ENCODE peak calls at places on chromosome 13, in seven cellular contexts. A is lung microvascular endothelial cell; Z is stimulated activated CD4-positive, alpha-beta T cell treated with anti-CD3 and anti-CD28 coated beads, Interleukin-15, amount 100 ng/mL, for 1 hour; M is activated CD4-positive, CD25-positive, alpha-beta regulatory T cell; S is amniotic stem cell; I is NCI-H446; P is AG09319. E is an unnamed sample.

GRCh38 chr13:38921081-38921480 is 69.5 kb downstream of the STOML3 start:
- DNase-seq in A (no peak), I (no peak), M (no peak), P (no peak), S (no peak), Z (no peak), E (no peak)

GRCh38 chr13:20174656-20175405 is 14.0 kb upstream of the GJA3 start:
- DNase-seq in S (peak), M (peak), Z (peak), I (no peak), P (peak), A (peak), E (peak)

GRCh38 chr13:21435710-21436151 is 23.4 kb downstream of the ZDHHC20 start:
- DNase-seq in M (no peak), Z (no peak), A (peak), I (no peak), P (peak), S (peak), E (peak)

GRCh38 chr13:46492946-46493345 is 60.0 kb upstream of the LRCH1 start:
- DNase-seq in S (peak), M (no peak), I (peak), P (no peak), Z (no peak), A (peak), E (peak)

GRCh38 chr13:91228940-91229339 is 118.5 kb upstream of the MIR17HG start:
- DNase-seq in M (no peak), I (no peak), Z (no peak), A (no peak), P (no peak), S (no peak), E (no peak)

GRCh38 chr13:107043016-107043957 is 475.4 kb upstream of the ARGLU1 start:
- DNase-seq in A (no peak), Z (no peak), P (no peak), S (no peak), M (no peak), I (no peak), E (no peak)

GRCh38 chr13:99546878-99547277 is 45.6 kb downstream of the TM9SF2 start:
- DNase-seq in P (no peak), A (no peak), Z (no peak), I (no peak), S (no peak), M (no peak), E (no peak)

GRCh38 chr13:24362435-24362951 is 53.1 kb downstream of the C1QTNF9 start:
- DNase-seq in P (no peak), I (no peak), M (no peak), S (no peak), A (no peak), Z (no peak), E (no peak)

E was measured in trophoblast cell.